ENCODE peak calls at places on chromosomes 3 and 15, in four cellular contexts. One of them, this sample, is unnamed.

GRCh38 chr3:53495091-53495517 is 693 bp downstream of the CACNA1D start:
- DNase-seq in RWPE1: no peak
- DNase-seq in activated naive CD4-positive, alpha-beta T cell treated with anti-CD3 and anti-CD28 coated beads for 36 hours: no peak
- DNase-seq in GM13977: no peak
- DNase-seq in this sample: no peak

GRCh38 chr15:67834249-67834592 is 5.6 kb downstream of the RNU6-1 start:
- DNase-seq in RWPE1: no peak
- DNase-seq in activated naive CD4-positive, alpha-beta T cell treated with anti-CD3 and anti-CD28 coated beads for 36 hours: no peak
- DNase-seq in GM13977: peak
- DNase-seq in this sample: no peak

GRCh38 chr3:133995264-133995663 is 34.5 kb downstream of the SLCO2A1 start:
- DNase-seq in RWPE1: no peak
- DNase-seq in activated naive CD4-positive, alpha-beta T cell treated with anti-CD3 and anti-CD28 coated beads for 36 hours: no peak
- DNase-seq in GM13977: no peak
- DNase-seq in this sample: no peak

GRCh38 chr3:23810342-23811116 is 4.8 kb downstream of the UBE2E1 start:
- DNase-seq in RWPE1: no peak
- DNase-seq in activated naive CD4-positive, alpha-beta T cell treated with anti-CD3 and anti-CD28 coated beads for 36 hours: peak
- DNase-seq in GM13977: peak
- DNase-seq in this sample: no peak

GRCh38 chr3:49276475-49277356 is at the start of gene C3orf62:
- DNase-seq in RWPE1: peak
- DNase-seq in activated naive CD4-positive, alpha-beta T cell treated with anti-CD3 and anti-CD28 coated beads for 36 hours: peak
- DNase-seq in GM13977: peak
- DNase-seq in this sample: peak

GRCh38 chr3:124381565-124382333 is 348.5 kb upstream of the UMPS start:
- DNase-seq in RWPE1: no peak
- DNase-seq in activated naive CD4-positive, alpha-beta T cell treated with anti-CD3 and anti-CD28 coated beads for 36 hours: no peak
- DNase-seq in GM13977: no peak
- DNase-seq in this sample: no peak

GRCh38 chr3:52514576-52514975 is 19.1 kb downstream of the NT5DC2 start:
- DNase-seq in RWPE1: no peak
- DNase-seq in activated naive CD4-positive, alpha-beta T cell treated with anti-CD3 and anti-CD28 coated beads for 36 hours: no peak
- DNase-seq in GM13977: no peak
- DNase-seq in this sample: no peak

GRCh38 chr15:81747477-81747876 is 298.3 kb downstream of the MEX3B start:
- DNase-seq in RWPE1: no peak
- DNase-seq in activated naive CD4-positive, alpha-beta T cell treated with anti-CD3 and anti-CD28 coated beads for 36 hours: no peak
- DNase-seq in GM13977: no peak
- DNase-seq in this sample: no peak

GRCh38 chr15:88586401-88587162 is 34.6 kb upstream of the AEN start:
- DNase-seq in RWPE1: peak
- DNase-seq in activated naive CD4-positive, alpha-beta T cell treated with anti-CD3 and anti-CD28 coated beads for 36 hours: no peak
- DNase-seq in GM13977: no peak
- DNase-seq in this sample: no peak

GRCh38 chr3:186929186-186929585 is 1.1 kb upstream of the ST6GAL1 start:
- DNase-seq in RWPE1: no peak
- DNase-seq in activated naive CD4-positive, alpha-beta T cell treated with anti-CD3 and anti-CD28 coated beads for 36 hours: no peak
- DNase-seq in GM13977: no peak
- DNase-seq in this sample: no peak

GRCh38 chr3:33103480-33103879 is 6.5 kb upstream of the GLB1 start:
- DNase-seq in RWPE1: no peak
- DNase-seq in activated naive CD4-positive, alpha-beta T cell treated with anti-CD3 and anti-CD28 coated beads for 36 hours: no peak
- DNase-seq in GM13977: no peak
- DNase-seq in this sample: no peak

GRCh38 chr3:67620869-67621268 is 33.5 kb downstream of the SUCLG2 start:
- DNase-seq in RWPE1: no peak
- DNase-seq in activated naive CD4-positive, alpha-beta T cell treated with anti-CD3 and anti-CD28 coated beads for 36 hours: no peak
- DNase-seq in GM13977: no peak
- DNase-seq in this sample: no peak

GRCh38 chr15:33278816-33279612 is 31.8 kb upstream of the RYR3 start:
- DNase-seq in RWPE1: peak
- DNase-seq in activated naive CD4-positive, alpha-beta T cell treated with anti-CD3 and anti-CD28 coated beads for 36 hours: no peak
- DNase-seq in GM13977: no peak
- DNase-seq in this sample: peak

GRCh38 chr3:127970966-127971592 is 56.0 kb downstream of the KBTBD12 start:
- DNase-seq in RWPE1: peak
- DNase-seq in activated naive CD4-positive, alpha-beta T cell treated with anti-CD3 and anti-CD28 coated beads for 36 hours: peak
- DNase-seq in GM13977: peak
- DNase-seq in this sample: no peak

GRCh38 chr3:120596116-120596852 is at the start of gene NDUFB4:
- DNase-seq in RWPE1: peak
- DNase-seq in activated naive CD4-positive, alpha-beta T cell treated with anti-CD3 and anti-CD28 coated beads for 36 hours: peak
- DNase-seq in GM13977: peak
- DNase-seq in this sample: peak

GRCh38 chr3:130709671-130710070 is 37.0 kb downstream of the PIK3R4 start:
- DNase-seq in RWPE1: no peak
- DNase-seq in activated naive CD4-positive, alpha-beta T cell treated with anti-CD3 and anti-CD28 coated beads for 36 hours: no peak
- DNase-seq in GM13977: no peak
- DNase-seq in this sample: no peak

GRCh38 chr3:194592798-194593752 is 40.1 kb downstream of the TMEM44 start:
- DNase-seq in RWPE1: peak
- DNase-seq in activated naive CD4-positive, alpha-beta T cell treated with anti-CD3 and anti-CD28 coated beads for 36 hours: no peak
- DNase-seq in GM13977: no peak
- DNase-seq in this sample: no peak

GRCh38 chr3:127887321-127887720 is 27.7 kb upstream of the KBTBD12 start:
- DNase-seq in RWPE1: no peak
- DNase-seq in activated naive CD4-positive, alpha-beta T cell treated with anti-CD3 and anti-CD28 coated beads for 36 hours: no peak
- DNase-seq in GM13977: no peak
- DNase-seq in this sample: no peak

GRCh38 chr3:119891944-119892721 is 110.2 kb downstream of the NR1I2 start:
- DNase-seq in RWPE1: peak
- DNase-seq in activated naive CD4-positive, alpha-beta T cell treated with anti-CD3 and anti-CD28 coated beads for 36 hours: peak
- DNase-seq in GM13977: peak
- DNase-seq in this sample: no peak

GRCh38 chr3:131608741-131609140 is 106.0 kb upstream of the MRPL3 start:
- DNase-seq in RWPE1: no peak
- DNase-seq in activated naive CD4-positive, alpha-beta T cell treated with anti-CD3 and anti-CD28 coated beads for 36 hours: no peak
- DNase-seq in GM13977: no peak
- DNase-seq in this sample: no peak

GRCh38 chr3:114011059-114011797 is 45.1 kb downstream of the CCDC191 start:
- DNase-seq in RWPE1: no peak
- DNase-seq in activated naive CD4-positive, alpha-beta T cell treated with anti-CD3 and anti-CD28 coated beads for 36 hours: no peak
- DNase-seq in GM13977: no peak
- DNase-seq in this sample: no peak

GRCh38 chr3:156812521-156813335 is 13.4 kb upstream of the LEKR1 start:
- DNase-seq in RWPE1: peak
- DNase-seq in activated naive CD4-positive, alpha-beta T cell treated with anti-CD3 and anti-CD28 coated beads for 36 hours: no peak
- DNase-seq in GM13977: no peak
- DNase-seq in this sample: no peak

GRCh38 chr3:136122006-136122405 is 74.1 kb downstream of the MSL2 start:
- DNase-seq in RWPE1: no peak
- DNase-seq in activated naive CD4-positive, alpha-beta T cell treated with anti-CD3 and anti-CD28 coated beads for 36 hours: no peak
- DNase-seq in GM13977: no peak
- DNase-seq in this sample: no peak

This sample was measured in ascending aorta.